ENCODE peak calls at places on chromosomes 1 and 21, in four cellular contexts. One of them, this sample, is unnamed.

GRCh38 chr1:53592985-53593757 is 134.0 kb downstream of the DMRTB1 start:
- DNase-seq in left lung: no peak
- DNase-seq in pancreas: no peak
- DNase-seq in HFFc6: no peak
- DNase-seq in this sample: no peak

GRCh38 chr1:113325039-113325438 is 65.3 kb upstream of the MAGI3 start:
- DNase-seq in left lung: no peak
- DNase-seq in HFFc6: no peak
- DNase-seq in pancreas: no peak
- DNase-seq in this sample: no peak

GRCh38 chr21:14383596-14384210 is 757 bp upstream of the HSPA13 start:
- DNase-seq in HFFc6: peak; percentile 8
- DNase-seq in left lung: no peak
- DNase-seq in pancreas: no peak
- DNase-seq in this sample: no peak

GRCh38 chr1:3618904-3619671 is 5.7 kb upstream of the TPRG1L start:
- DNase-seq in pancreas: peak; percentile 74
- DNase-seq in left lung: no peak
- DNase-seq in HFFc6: peak; percentile 70
- DNase-seq in this sample: peak; percentile 67

GRCh38 chr1:100971021-100971420 is 54.6 kb downstream of the DPH5 start:
- DNase-seq in left lung: no peak
- DNase-seq in pancreas: no peak
- DNase-seq in HFFc6: no peak
- DNase-seq in this sample: no peak

GRCh38 chr1:234246638-234247116 is 126.6 kb upstream of the COA6 start:
- DNase-seq in left lung: no peak
- DNase-seq in HFFc6: no peak
- DNase-seq in pancreas: no peak
- DNase-seq in this sample: no peak

GRCh38 chr1:241591317-241591716 is 48.9 kb downstream of the CHML start:
- DNase-seq in pancreas: no peak
- DNase-seq in left lung: no peak
- DNase-seq in HFFc6: peak; percentile 82
- DNase-seq in this sample: no peak

GRCh38 chr1:81408404-81408803 is 392.3 kb upstream of the ADGRL2 start:
- DNase-seq in HFFc6: no peak
- DNase-seq in left lung: no peak
- DNase-seq in pancreas: no peak
- DNase-seq in this sample: no peak

GRCh38 chr21:41784456-41785102 is 17.7 kb upstream of the RIPK4 start:
- DNase-seq in HFFc6: no peak
- DNase-seq in left lung: no peak
- DNase-seq in pancreas: no peak
- DNase-seq in this sample: no peak

GRCh38 chr1:32199043-32199716 is 1.2 kb upstream of the CCDC28B start:
- DNase-seq in left lung: peak; percentile 0
- DNase-seq in HFFc6: no peak
- DNase-seq in pancreas: no peak
- DNase-seq in this sample: no peak

GRCh38 chr1:201750934-201751333 is 78.0 kb upstream of the IPO9 start:
- DNase-seq in pancreas: no peak
- DNase-seq in HFFc6: peak; percentile 76
- DNase-seq in left lung: no peak
- DNase-seq in this sample: no peak

GRCh38 chr1:56472860-56473259 is 106.5 kb downstream of the PLPP3 start:
- DNase-seq in HFFc6: no peak
- DNase-seq in pancreas: no peak
- DNase-seq in left lung: no peak
- DNase-seq in this sample: no peak

GRCh38 chr1:91537281-91538069 is 36.8 kb downstream of the CDC7 start:
- DNase-seq in left lung: no peak
- DNase-seq in pancreas: no peak
- DNase-seq in HFFc6: peak; percentile 78
- DNase-seq in this sample: no peak

GRCh38 chr21:37207441-37208009 is 59.6 kb downstream of the VPS26C start:
- DNase-seq in pancreas: peak; percentile 31
- DNase-seq in HFFc6: peak; percentile 19
- DNase-seq in left lung: no peak
- DNase-seq in this sample: no peak

GRCh38 chr1:25246600-25247023 is 642 bp downstream of the RSRP1 start:
- DNase-seq in HFFc6: no peak
- DNase-seq in pancreas: peak; percentile 56
- DNase-seq in left lung: no peak
- DNase-seq in this sample: peak; percentile 56

GRCh38 chr1:115991909-115992308 is 15.6 kb downstream of the SLC22A15 start:
- DNase-seq in left lung: no peak
- DNase-seq in HFFc6: no peak
- DNase-seq in pancreas: no peak
- DNase-seq in this sample: no peak

GRCh38 chr1:109971559-109971958 is 13.0 kb upstream of the AHCYL1 start:
- DNase-seq in pancreas: no peak
- DNase-seq in HFFc6: no peak
- DNase-seq in left lung: no peak
- DNase-seq in this sample: no peak

GRCh38 chr1:195481293-195481692 is 1126.9 kb downstream of the KCNT2 start:
- DNase-seq in left lung: no peak
- DNase-seq in HFFc6: no peak
- DNase-seq in pancreas: no peak
- DNase-seq in this sample: no peak

GRCh38 chr1:221256773-221257172 is 377.5 kb downstream of the HLX start:
- DNase-seq in HFFc6: no peak
- DNase-seq in pancreas: no peak
- DNase-seq in left lung: no peak
- DNase-seq in this sample: no peak

GRCh38 chr1:125065092-125065820 is 3880.5 kb downstream of the SRGAP2C start:
- DNase-seq in pancreas: no peak
- DNase-seq in HFFc6: no peak
- DNase-seq in left lung: peak; percentile 59
- DNase-seq in this sample: no peak

GRCh38 chr1:241610056-241610815 is 29.9 kb downstream of the CHML start:
- DNase-seq in pancreas: peak; percentile 48
- DNase-seq in HFFc6: no peak
- DNase-seq in left lung: no peak
- DNase-seq in this sample: no peak

GRCh38 chr1:925532-926421 is 2.1 kb downstream of the SAMD11 start:
- DNase-seq in left lung: no peak
- DNase-seq in pancreas: no peak
- DNase-seq in HFFc6: peak; percentile 31
- DNase-seq in this sample: no peak

GRCh38 chr1:225449774-225450173 is 21.9 kb upstream of the LBR start:
- DNase-seq in pancreas: no peak
- DNase-seq in HFFc6: no peak
- DNase-seq in left lung: no peak
- DNase-seq in this sample: no peak

GRCh38 chr1:165949335-165950130 is 122.1 kb downstream of the UCK2 start:
- DNase-seq in HFFc6: no peak
- DNase-seq in pancreas: no peak
- DNase-seq in left lung: no peak
- DNase-seq in this sample: no peak

GRCh38 chr1:39354572-39354971 is 136.9 kb upstream of the BMP8A start:
- DNase-seq in HFFc6: no peak
- DNase-seq in left lung: no peak
- DNase-seq in pancreas: no peak
- DNase-seq in this sample: no peak
- TF ChIP-seq CTCF in HFFc6: no peak
- TF ChIP-seq CTCF in left lung: no peak
- TF ChIP-seq CTCF in pancreas: no peak
- TF ChIP-seq CTCF in this sample: no peak

GRCh38 chr1:218164930-218165686 is 120.0 kb upstream of the RRP15 start:
- DNase-seq in HFFc6: no peak
- DNase-seq in left lung: peak; percentile 63
- DNase-seq in pancreas: peak; percentile 11
- DNase-seq in this sample: no peak

GRCh38 chr1:218163371-218163770 is 121.7 kb upstream of the RRP15 start:
- DNase-seq in pancreas: no peak
- DNase-seq in left lung: no peak
- DNase-seq in HFFc6: no peak
- DNase-seq in this sample: no peak

GRCh38 chr1:218165687-218166088 is 119.4 kb upstream of the RRP15 start:
- DNase-seq in pancreas: no peak
- DNase-seq in HFFc6: no peak
- DNase-seq in left lung: no peak
- DNase-seq in this sample: no peak

DNA sequence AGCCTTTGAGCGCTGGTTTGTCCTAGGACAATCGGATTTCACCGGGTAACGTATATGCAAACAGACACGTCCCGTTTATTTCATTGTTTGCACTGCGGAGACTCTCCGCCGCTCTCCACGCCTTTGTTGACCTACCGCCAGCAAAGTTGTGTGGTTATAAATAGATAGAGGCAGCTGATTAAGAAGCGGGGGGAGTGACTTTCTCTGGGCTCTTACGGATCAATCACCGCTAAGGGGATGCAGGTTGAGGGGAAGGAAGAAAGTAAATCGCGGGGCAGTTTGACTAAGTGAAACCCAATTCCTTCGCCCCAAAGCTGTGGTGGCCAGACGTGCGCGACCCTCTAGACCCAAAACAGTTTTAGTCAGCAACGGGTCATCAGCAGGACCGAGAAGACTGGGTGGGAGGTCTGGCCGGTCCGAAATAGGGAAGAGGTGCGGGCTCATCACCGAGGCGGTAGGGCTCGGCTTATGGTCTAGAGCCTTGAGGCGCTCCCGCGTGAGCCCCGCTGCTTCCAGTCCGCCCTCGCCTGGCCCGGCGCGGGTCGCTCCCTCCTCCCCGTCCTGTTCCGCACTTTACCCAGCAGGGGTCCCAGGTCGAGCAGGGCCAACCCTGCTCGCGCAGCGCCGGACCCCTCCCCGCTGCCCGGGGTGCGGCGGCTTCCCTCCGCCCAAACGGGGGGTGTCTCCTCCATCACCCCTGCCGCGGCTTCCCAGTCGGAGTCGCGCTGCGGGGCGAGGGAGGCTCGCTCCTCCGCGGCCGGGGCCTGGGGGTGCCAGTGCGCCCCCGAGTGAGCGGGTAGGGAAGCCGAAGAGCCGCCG is 120.8 kb upstream of the RRP15 start:
- DNase-seq in pancreas: no peak
- DNase-seq in HFFc6: peak; percentile 6
- DNase-seq in left lung: peak; percentile 82
- DNase-seq in this sample: no peak
- TF ChIP-seq CTCF in pancreas: no peak
- TF ChIP-seq CTCF in HFFc6: no peak
- TF ChIP-seq CTCF in left lung: no peak
- TF ChIP-seq CTCF in this sample: no peak

GRCh38 chr1:185077374-185077773 is 32.0 kb downstream of the RNF2 start:
- DNase-seq in pancreas: no peak
- DNase-seq in HFFc6: no peak
- DNase-seq in left lung: no peak
- DNase-seq in this sample: no peak

GRCh38 chr1:185074307-185074706 is 28.9 kb downstream of the RNF2 start:
- DNase-seq in HFFc6: no peak
- DNase-seq in left lung: no peak
- DNase-seq in pancreas: no peak
- DNase-seq in this sample: no peak

GRCh38 chr1:185073725-185074124 is 28.4 kb downstream of the RNF2 start:
- DNase-seq in HFFc6: no peak
- DNase-seq in pancreas: no peak
- DNase-seq in left lung: no peak
- DNase-seq in this sample: no peak

GRCh38 chr1:185080425-185080824 is 35.1 kb downstream of the RNF2 start:
- DNase-seq in left lung: no peak
- DNase-seq in pancreas: no peak
- DNase-seq in HFFc6: no peak
- DNase-seq in this sample: no peak

GRCh38 chr1:185075476-185075875 is 30.1 kb downstream of the RNF2 start:
- DNase-seq in left lung: no peak
- DNase-seq in pancreas: no peak
- DNase-seq in HFFc6: no peak
- DNase-seq in this sample: no peak
- TF ChIP-seq CTCF in left lung: no peak
- TF ChIP-seq CTCF in pancreas: no peak
- TF ChIP-seq CTCF in HFFc6: no peak
- TF ChIP-seq CTCF in this sample: no peak

DNA sequence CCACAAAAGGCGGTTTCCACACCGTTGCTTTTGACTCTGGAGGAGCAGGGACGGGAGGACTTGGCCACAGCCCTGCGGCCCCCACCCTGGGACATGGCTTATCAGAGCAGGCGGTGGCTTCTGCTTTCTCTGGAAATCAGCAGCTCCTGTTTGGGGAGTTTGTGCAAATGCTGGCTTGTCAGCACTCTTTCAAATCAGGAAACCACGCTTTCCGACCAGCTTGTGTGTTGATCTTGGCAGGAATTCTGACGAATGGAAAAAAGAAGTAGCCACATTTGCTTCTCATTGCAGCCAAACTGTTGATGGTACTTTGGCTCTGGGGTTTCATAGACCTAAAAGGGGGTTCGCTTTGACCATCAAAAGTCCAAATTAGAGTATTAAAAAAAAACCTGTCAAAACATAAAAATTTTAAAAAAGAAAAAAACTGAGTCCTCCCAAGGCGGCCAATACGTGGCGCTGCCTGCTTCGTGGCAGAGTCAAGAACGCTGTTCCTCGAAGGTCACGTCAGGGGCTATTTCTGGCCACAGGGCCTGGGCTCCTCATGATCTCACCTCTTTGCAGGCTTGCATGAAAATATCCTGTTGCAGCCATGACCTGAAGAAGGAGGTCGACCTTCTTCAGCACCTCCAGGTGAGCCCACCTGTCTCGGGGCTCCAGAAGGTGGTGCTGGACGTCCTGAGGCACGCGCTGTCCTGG is 80.8 kb upstream of the EFHD2 start:
- DNase-seq in HFFc6: no peak
- DNase-seq in pancreas: peak; percentile 68
- DNase-seq in left lung: no peak
- DNase-seq in this sample: no peak
- TF ChIP-seq CTCF in HFFc6: peak; percentile 39
- TF ChIP-seq CTCF in pancreas: no peak
- TF ChIP-seq CTCF in left lung: no peak
- TF ChIP-seq CTCF in this sample: peak; percentile 49

DNA sequence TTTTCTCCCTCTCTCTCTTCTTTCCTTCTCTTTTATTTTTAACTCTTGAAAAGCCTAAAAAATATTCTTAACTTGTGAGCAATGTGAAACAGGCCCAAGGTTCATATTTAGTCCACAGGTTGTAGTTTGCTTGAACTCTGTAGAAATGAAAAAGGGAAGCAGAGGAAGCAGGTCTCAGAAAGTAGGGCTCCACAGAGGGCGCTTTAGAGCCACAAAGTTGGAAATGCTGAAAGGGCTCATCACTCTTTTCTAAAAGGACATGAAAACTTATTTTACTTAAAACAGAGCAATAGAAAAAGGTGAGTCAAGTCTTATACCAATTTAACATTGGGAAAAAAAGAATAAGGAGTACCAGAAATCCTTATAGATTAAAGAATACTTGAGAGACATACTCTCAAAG is 247.0 kb downstream of the USP25 start:
- DNase-seq in HFFc6: no peak
- DNase-seq in pancreas: no peak
- DNase-seq in left lung: no peak
- DNase-seq in this sample: no peak
- TF ChIP-seq CTCF in HFFc6: peak; percentile 52
- TF ChIP-seq CTCF in pancreas: no peak
- TF ChIP-seq CTCF in left lung: no peak
- TF ChIP-seq CTCF in this sample: no peak

This sample was measured in natural killer cell.